ENCODE peak calls at places on chromosome 18, in six cellular contexts. L is uterus, X is adrenal gland, I is Peyer's patch, R is breast epithelium, P is A549. E is an unnamed sample.
A peak's percentile ranks its signal among the peaks of the same experiment; 100 is the strongest.

GRCh38 chr18:46388295-46388694 is 268.7 kb downstream of the LOXHD1 start:
- DNase-seq in L (no peak), X (no peak), I (no peak), R (peak; percentile 77), P (no peak), E (no peak)

GRCh38 chr18:24672165-24672950 is 211.9 kb downstream of the HRH4 start:
- DNase-seq in L (no peak), X (no peak), I (no peak), R (no peak), P (no peak), E (no peak)

GRCh38 chr18:59681521-59682004 is 15.7 kb downstream of the CCBE1 start:
- DNase-seq in L (no peak), X (no peak), I (no peak), R (no peak), P (no peak), E (no peak)

GRCh38 chr18:47996091-47996541 is 65.7 kb upstream of the SMAD2 start:
- DNase-seq in L (no peak), X (no peak), I (no peak), R (no peak), P (no peak), E (no peak)

GRCh38 chr18:49768051-49768391 is 45.3 kb downstream of the ACAA2 start:
- DNase-seq in L (no peak), X (no peak), I (peak; percentile 81), R (peak; percentile 63), P (peak; percentile 61), E (no peak)

GRCh38 chr18:35693829-35694228 is 112.3 kb downstream of the GALNT1 start:
- DNase-seq in L (no peak), X (no peak), I (no peak), R (no peak), P (no peak), E (no peak)

GRCh38 chr18:37535968-37536367 is 29.6 kb downstream of the CELF4 start:
- DNase-seq in L (no peak), X (no peak), I (no peak), R (no peak), P (no peak), E (no peak)

GRCh38 chr18:43314931-43315330 is 37.6 kb upstream of the SYT4 start:
- DNase-seq in L (no peak), X (no peak), I (no peak), R (no peak), P (no peak), E (no peak)

GRCh38 chr18:60146220-60146960 is 226.2 kb downstream of the MC4R start:
- DNase-seq in L (no peak), X (no peak), I (no peak), R (no peak), P (no peak), E (no peak)

GRCh38 chr18:12883684-12884520 is at the start of gene PTPN2:
- DNase-seq in L (peak; percentile 96), X (peak; percentile 97), I (peak; percentile 97), R (peak; percentile 90), P (peak; percentile 91), E (peak; percentile 91)

GRCh38 chr18:12885500-12885899 is 1.5 kb upstream of the PTPN2 start:
- DNase-seq in L (no peak), X (no peak), I (no peak), R (no peak), P (no peak), E (no peak)

GRCh38 chr18:12883003-12883683 is 894 bp downstream of the PTPN2 start:
- DNase-seq in L (no peak), X (no peak), I (no peak), R (no peak), P (no peak), E (no peak)

GRCh38 chr18:12886498-12887126 is 2.6 kb upstream of the PTPN2 start:
- DNase-seq in L (no peak), X (no peak), I (no peak), R (no peak), P (peak; percentile 56), E (no peak)

DNA sequence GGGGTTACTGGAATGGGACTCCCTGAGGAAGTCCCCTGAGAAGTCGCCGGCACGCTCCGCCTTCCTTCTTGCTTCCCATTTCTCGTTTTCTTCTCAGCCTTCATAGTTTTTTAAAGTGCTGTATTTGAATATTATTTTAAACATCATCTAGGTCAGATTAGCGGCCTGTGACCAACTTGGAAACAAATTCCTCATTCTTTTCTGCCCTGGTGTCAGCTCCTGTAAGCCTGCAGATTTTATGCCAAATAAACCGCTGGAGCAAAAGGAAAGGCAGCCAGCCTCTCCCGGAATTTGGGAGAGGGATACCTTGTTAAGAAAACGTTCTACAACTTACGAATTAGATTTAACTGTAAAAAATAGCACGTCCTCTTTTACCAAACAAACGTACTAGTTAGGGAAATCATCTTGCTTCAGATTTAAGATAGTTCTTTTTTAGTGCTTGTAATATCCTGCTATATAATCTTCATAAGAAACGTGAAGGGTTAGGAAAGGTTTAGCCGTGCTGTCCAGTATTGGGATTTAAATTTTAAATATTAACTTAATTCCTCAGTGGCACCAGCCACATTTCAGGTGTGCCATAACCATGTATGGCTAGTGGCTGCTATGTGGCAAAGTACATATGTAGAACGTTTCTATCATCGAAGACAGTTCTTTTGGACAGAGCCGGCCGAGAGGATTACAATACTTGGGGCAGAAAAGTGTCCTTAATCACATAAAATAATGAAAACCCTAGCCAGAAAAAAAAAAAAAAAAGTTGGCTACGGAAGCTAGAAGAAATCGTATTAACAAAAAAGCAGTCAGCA is 685 bp upstream of the PTPN2 start:
- DNase-seq in L (no peak), X (no peak), I (no peak), R (no peak), P (no peak), E (no peak)
- H3K4me3 ChIP-seq in L (peak overlapping the region; percentile 86), X (peak overlapping the region; percentile 93), I (peak overlapping the region; percentile 97), R (peak overlapping the region; percentile 92), P (peak overlapping the region; percentile 90), E (peak overlapping the region; percentile 31)

GRCh38 chr18:26711806-26712205 is 153.7 kb downstream of the AQP4 start:
- DNase-seq in L (no peak), X (no peak), I (no peak), R (no peak), P (no peak), E (no peak)

GRCh38 chr18:26706796-26707406 is 158.5 kb upstream of the KCTD1 start:
- DNase-seq in L (no peak), X (no peak), I (no peak), R (no peak), P (no peak), E (no peak)

GRCh38 chr18:26708814-26709717 is 156.4 kb downstream of the AQP4 start:
- DNase-seq in L (no peak), X (no peak), I (no peak), R (no peak), P (no peak), E (no peak)

GRCh38 chr18:26709897-26710296 is 155.6 kb downstream of the AQP4 start:
- DNase-seq in L (no peak), X (no peak), I (no peak), R (no peak), P (no peak), E (no peak)

DNA sequence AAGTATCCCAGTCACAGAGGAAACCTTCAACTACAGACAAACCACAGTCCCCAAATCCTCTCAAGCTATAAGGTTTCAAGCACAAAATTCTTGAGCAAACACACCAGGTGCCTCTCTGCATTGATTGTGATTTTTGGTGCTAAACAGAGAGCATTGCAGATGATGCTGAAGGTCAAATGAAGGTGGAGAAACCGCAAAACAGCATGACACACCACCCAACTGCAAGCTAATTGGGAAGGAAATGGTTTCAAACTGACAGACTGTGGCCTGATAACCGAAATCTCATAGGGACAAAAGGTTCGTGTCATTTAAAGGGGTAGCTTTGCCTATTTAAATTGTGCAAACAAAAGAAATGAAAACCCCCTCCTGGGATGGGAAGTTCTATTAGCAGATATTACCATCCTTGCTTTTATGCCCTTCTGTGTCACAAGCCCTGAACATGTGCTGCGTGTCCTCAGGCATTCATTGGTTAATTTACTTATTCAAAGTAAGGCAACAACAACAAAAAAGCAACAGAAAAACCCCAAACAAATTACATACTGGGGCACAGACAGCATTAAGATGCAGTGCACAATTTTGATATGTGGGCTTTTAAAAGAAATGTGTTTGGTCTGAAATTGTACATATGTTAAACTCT is 154.9 kb downstream of the AQP4 start:
- DNase-seq in L (no peak), X (no peak), I (no peak), R (no peak), P (no peak), E (no peak)
- TF ChIP-seq CTCF in L (no peak), X (no peak), I (no peak), R (no peak), P (no peak), E (no peak)

DNA sequence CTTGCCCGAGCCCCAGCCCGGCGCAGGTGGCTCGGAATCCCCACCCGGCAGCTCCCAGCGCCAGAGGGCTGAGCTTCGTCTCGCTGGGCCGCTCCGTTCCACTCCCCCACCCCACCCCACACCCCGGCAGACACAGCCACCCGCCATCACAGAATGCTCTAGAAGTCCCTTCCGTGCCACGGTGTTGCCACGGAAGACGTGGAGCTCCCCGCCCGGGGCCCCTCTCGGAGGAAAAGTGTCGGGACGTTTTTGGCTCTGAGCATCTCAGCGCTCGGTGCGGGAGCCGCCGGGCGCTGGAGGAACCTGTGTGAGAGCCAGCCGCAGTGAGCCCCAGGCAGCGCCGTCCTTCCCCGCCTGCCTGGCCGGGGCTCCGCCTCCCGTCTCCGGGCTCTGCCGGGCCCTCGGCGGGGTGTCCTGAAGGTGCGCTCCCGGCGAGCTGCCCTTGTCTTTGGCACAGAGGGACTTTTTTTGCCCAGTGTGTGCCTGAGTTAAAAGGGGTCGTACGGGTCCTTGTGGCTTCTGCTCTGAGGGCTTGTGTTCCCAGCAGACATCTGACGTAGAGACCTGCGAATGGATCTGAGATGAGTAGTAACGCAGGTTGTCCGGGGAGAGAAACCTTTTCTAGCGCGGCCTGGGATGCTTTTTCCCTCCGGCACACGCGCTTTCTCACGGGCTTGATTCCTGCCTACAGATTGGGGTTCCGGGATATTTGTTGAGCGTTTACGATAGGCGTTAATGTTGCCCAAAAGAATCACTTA is 1.8 kb downstream of the ZCCHC2 start:
- DNase-seq in L (peak; percentile 37), X (peak; percentile 75), I (peak; percentile 80), R (peak; percentile 50), P (peak; percentile 33), E (peak; percentile 43)
- TF ChIP-seq POLR2A in L (peak; percentile 39), X (peak; percentile 42), I (peak; percentile 47), R (peak; percentile 47), P (peak; percentile 19), E (no peak)

GRCh38 chr18:44681611-44682010 is 923 bp downstream of the SETBP1 start:
- DNase-seq in L (no peak), X (no peak), I (no peak), R (no peak), P (no peak), E (no peak)

GRCh38 chr18:44685296-44685695 is 4.6 kb downstream of the SETBP1 start:
- DNase-seq in L (no peak), X (no peak), I (no peak), R (no peak), P (no peak), E (no peak)

GRCh38 chr18:44682871-44683221 is 2.2 kb downstream of the SETBP1 start:
- DNase-seq in L (peak; percentile 76), X (no peak), I (no peak), R (no peak), P (no peak), E (no peak)

GRCh38 chr18:44682181-44682870 is 1.6 kb downstream of the SETBP1 start:
- DNase-seq in L (peak; percentile 76), X (no peak), I (peak; percentile 69), R (peak; percentile 48), P (no peak), E (no peak)

DNA sequence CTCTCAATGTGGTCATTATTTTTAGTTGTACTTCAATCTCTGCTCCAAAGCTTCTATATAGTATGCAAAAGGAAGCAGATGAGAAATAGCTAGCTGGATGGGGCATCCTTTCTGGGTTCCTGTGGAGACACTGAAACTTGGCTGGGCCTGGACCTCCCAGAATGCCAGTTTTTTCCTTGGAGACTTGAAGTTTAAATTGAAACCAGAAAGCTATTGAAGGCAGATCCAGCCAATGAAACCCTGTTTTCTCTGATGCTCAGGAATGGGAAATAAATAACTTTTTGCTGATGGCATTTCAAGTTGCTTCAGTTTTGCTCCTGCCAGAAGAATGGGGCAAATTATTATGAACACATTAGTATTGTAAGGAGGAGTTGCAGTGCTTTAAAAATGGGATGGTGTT is 2.9 kb downstream of the SETBP1 start:
- DNase-seq in L (no peak), X (no peak), I (no peak), R (no peak), P (no peak), E (no peak)
- H3K4me3 ChIP-seq in L (no peak overlapping the region), X (peak overlapping the region; percentile 18), I (no peak overlapping the region), R (peak overlapping the region; percentile 84), P (no peak overlapping the region), E (no peak overlapping the region)